ENCODE peak calls at places on chromosomes 11 and 22, in four cellular contexts. One of them, this sample, is unnamed.

GRCh38 chr22:25582946-25583345 is 18.5 kb downstream of the GRK3 start:
- DNase-seq in fibroblast of lung: peak; percentile 67
- DNase-seq in endodermal cell: no peak
- DNase-seq in Panc1: no peak
- DNase-seq in this sample: peak; percentile 23

GRCh38 chr11:77799338-77799737 is 21.2 kb downstream of the RSF1 start:
- DNase-seq in endodermal cell: no peak
- DNase-seq in fibroblast of lung: no peak
- DNase-seq in Panc1: no peak
- DNase-seq in this sample: peak; percentile 34

GRCh38 chr11:77082838-77083552 is 16.2 kb downstream of the CAPN5 start:
- DNase-seq in Panc1: no peak
- DNase-seq in endodermal cell: no peak
- DNase-seq in fibroblast of lung: peak; percentile 25
- DNase-seq in this sample: no peak

GRCh38 chr11:27282141-27282590 is 80.8 kb downstream of the CCDC34 start:
- DNase-seq in fibroblast of lung: peak; percentile 100
- DNase-seq in endodermal cell: no peak
- DNase-seq in Panc1: no peak
- DNase-seq in this sample: no peak

GRCh38 chr11:104091281-104092071 is 55.0 kb downstream of the DDI1 start:
- DNase-seq in Panc1: no peak
- DNase-seq in endodermal cell: no peak
- DNase-seq in fibroblast of lung: peak; percentile 40
- DNase-seq in this sample: no peak

GRCh38 chr11:95266751-95267374 is 35.9 kb upstream of the SESN3 start:
- DNase-seq in endodermal cell: no peak
- DNase-seq in Panc1: no peak
- DNase-seq in fibroblast of lung: peak; percentile 41
- DNase-seq in this sample: peak; percentile 24

GRCh38 chr11:114832532-114833125 is 154.3 kb downstream of the NXPE2 start:
- DNase-seq in Panc1: no peak
- DNase-seq in fibroblast of lung: no peak
- DNase-seq in endodermal cell: no peak
- DNase-seq in this sample: peak; percentile 19

GRCh38 chr11:27392715-27393114 is 29.7 kb upstream of the CCDC34 start:
- DNase-seq in Panc1: no peak
- DNase-seq in fibroblast of lung: peak; percentile 95
- DNase-seq in endodermal cell: no peak
- DNase-seq in this sample: peak; percentile 94

GRCh38 chr22:22552630-22553029 is 6.4 kb downstream of the PRAME start:
- DNase-seq in fibroblast of lung: no peak
- DNase-seq in endodermal cell: peak; percentile 82
- DNase-seq in Panc1: no peak
- DNase-seq in this sample: peak; percentile 11

GRCh38 chr11:122180435-122180834 is 64.4 kb upstream of the BLID start:
- DNase-seq in Panc1: peak; percentile 95
- DNase-seq in endodermal cell: no peak
- DNase-seq in fibroblast of lung: peak; percentile 98
- DNase-seq in this sample: no peak

GRCh38 chr11:12090761-12091261 is 19.6 kb upstream of the MICAL2 start:
- DNase-seq in fibroblast of lung: no peak
- DNase-seq in endodermal cell: no peak
- DNase-seq in Panc1: no peak
- DNase-seq in this sample: no peak

GRCh38 chr11:86440843-86441242 is 66.2 kb downstream of the CCDC81 start:
- DNase-seq in endodermal cell: no peak
- DNase-seq in Panc1: no peak
- DNase-seq in fibroblast of lung: peak; percentile 53
- DNase-seq in this sample: no peak

GRCh38 chr11:19594326-19594725 is 118.3 kb upstream of the NAV2 start:
- DNase-seq in Panc1: no peak
- DNase-seq in endodermal cell: no peak
- DNase-seq in fibroblast of lung: no peak
- DNase-seq in this sample: no peak

GRCh38 chr11:28072321-28072720 is 35.6 kb downstream of the KIF18A start:
- DNase-seq in Panc1: no peak
- DNase-seq in fibroblast of lung: peak; percentile 50
- DNase-seq in endodermal cell: no peak
- DNase-seq in this sample: peak; percentile 68

GRCh38 chr11:100719362-100719761 is 32.3 kb downstream of the ARHGAP42 start:
- DNase-seq in fibroblast of lung: peak; percentile 54
- DNase-seq in endodermal cell: peak; percentile 78
- DNase-seq in Panc1: no peak
- DNase-seq in this sample: peak; percentile 26

GRCh38 chr22:39431216-39431801 is 25.5 kb upstream of the MGAT3 start:
- DNase-seq in fibroblast of lung: no peak
- DNase-seq in endodermal cell: no peak
- DNase-seq in Panc1: no peak
- DNase-seq in this sample: no peak

GRCh38 chr22:29710922-29711593 is 8.7 kb upstream of the CABP7 start:
- DNase-seq in fibroblast of lung: no peak
- DNase-seq in endodermal cell: no peak
- DNase-seq in Panc1: no peak
- DNase-seq in this sample: no peak

GRCh38 chr11:65584723-65585171 is 8.9 kb downstream of the EHBP1L1 start:
- DNase-seq in Panc1: no peak
- DNase-seq in endodermal cell: peak; percentile 66
- DNase-seq in fibroblast of lung: no peak
- DNase-seq in this sample: no peak

GRCh38 chr22:23223566-23224317 is 43.4 kb downstream of the BCR start:
- DNase-seq in fibroblast of lung: no peak
- DNase-seq in endodermal cell: no peak
- DNase-seq in Panc1: no peak
- DNase-seq in this sample: no peak

GRCh38 chr11:46694095-46694494 is 6.3 kb downstream of the ARHGAP1 start:
- DNase-seq in fibroblast of lung: no peak
- DNase-seq in endodermal cell: no peak
- DNase-seq in Panc1: no peak
- DNase-seq in this sample: no peak
- H3K27ac ChIP-seq in fibroblast of lung: peak overlapping the region; percentile 66
- H3K27ac ChIP-seq in endodermal cell: no peak overlapping the region
- H3K27ac ChIP-seq in Panc1: no peak overlapping the region
- H3K27ac ChIP-seq in this sample: no peak overlapping the region

GRCh38 chr22:27723708-27724107 is 77.8 kb downstream of the MN1 start:
- DNase-seq in endodermal cell: no peak
- DNase-seq in fibroblast of lung: no peak
- DNase-seq in Panc1: no peak
- DNase-seq in this sample: no peak
- H3K27ac ChIP-seq in endodermal cell: no peak overlapping the region
- H3K27ac ChIP-seq in fibroblast of lung: no peak overlapping the region
- H3K27ac ChIP-seq in Panc1: no peak overlapping the region
- H3K27ac ChIP-seq in this sample: no peak overlapping the region

GRCh38 chr11:108474664-108475485 is 7.5 kb upstream of the C11orf65 start:
- DNase-seq in fibroblast of lung: no peak
- DNase-seq in Panc1: no peak
- DNase-seq in endodermal cell: no peak
- DNase-seq in this sample: no peak
- H3K27ac ChIP-seq in fibroblast of lung: no peak overlapping the region
- H3K27ac ChIP-seq in Panc1: no peak overlapping the region
- H3K27ac ChIP-seq in endodermal cell: no peak overlapping the region
- H3K27ac ChIP-seq in this sample: no peak overlapping the region

DNA sequence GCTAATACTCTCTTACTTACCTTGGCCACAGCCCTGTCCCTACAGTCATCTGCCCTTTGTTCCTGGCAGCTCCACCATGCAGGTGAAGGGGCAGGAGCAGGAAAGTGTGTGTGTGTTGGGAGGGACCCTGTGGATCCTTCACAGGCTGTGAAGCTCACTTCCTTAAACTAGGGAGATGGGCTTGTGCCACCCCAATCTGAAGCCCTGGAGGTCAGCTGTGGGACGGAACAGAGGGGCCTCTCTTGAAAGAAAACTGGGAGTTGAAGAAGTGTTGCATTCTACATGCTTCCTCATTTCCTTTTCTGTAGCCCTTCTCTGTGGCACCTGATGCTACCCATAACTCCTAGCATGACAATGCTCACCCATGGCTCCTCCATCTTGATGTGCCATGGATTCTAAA is 11.7 kb downstream of the FADS1 start:
- DNase-seq in Panc1: no peak
- DNase-seq in fibroblast of lung: no peak
- DNase-seq in endodermal cell: no peak
- DNase-seq in this sample: no peak
- H3K27ac ChIP-seq in Panc1: no peak overlapping the region
- H3K27ac ChIP-seq in fibroblast of lung: no peak overlapping the region
- H3K27ac ChIP-seq in endodermal cell: no peak overlapping the region
- H3K27ac ChIP-seq in this sample: no peak overlapping the region

GRCh38 chr22:17961443-17961729 is 63.0 kb downstream of the MICAL3 start:
- DNase-seq in Panc1: no peak
- DNase-seq in endodermal cell: no peak
- DNase-seq in fibroblast of lung: no peak
- DNase-seq in this sample: no peak
- H3K27ac ChIP-seq in Panc1: no peak overlapping the region
- H3K27ac ChIP-seq in endodermal cell: peak overlapping the region; percentile 51
- H3K27ac ChIP-seq in fibroblast of lung: no peak overlapping the region
- H3K27ac ChIP-seq in this sample: no peak overlapping the region

GRCh38 chr11:72789493-72790131 is 4.2 kb downstream of the STARD10 start:
- DNase-seq in endodermal cell: no peak
- DNase-seq in Panc1: no peak
- DNase-seq in fibroblast of lung: peak; percentile 72
- DNase-seq in this sample: peak; percentile 61
- H3K27ac ChIP-seq in endodermal cell: no peak overlapping the region
- H3K27ac ChIP-seq in Panc1: no peak overlapping the region
- H3K27ac ChIP-seq in fibroblast of lung: no peak overlapping the region
- H3K27ac ChIP-seq in this sample: peak overlapping the region; percentile 84

GRCh38 chr22:38018938-38019827 is 34.8 kb upstream of the SOX10 start:
- DNase-seq in Panc1: no peak
- DNase-seq in endodermal cell: no peak
- DNase-seq in fibroblast of lung: no peak
- DNase-seq in this sample: no peak
- H3K27ac ChIP-seq in Panc1: no peak overlapping the region
- H3K27ac ChIP-seq in endodermal cell: no peak overlapping the region
- H3K27ac ChIP-seq in fibroblast of lung: no peak overlapping the region
- H3K27ac ChIP-seq in this sample: no peak overlapping the region

GRCh38 chr22:38251355-38251720 is 21.5 kb downstream of the TMEM184B start:
- DNase-seq in endodermal cell: no peak
- DNase-seq in Panc1: no peak
- DNase-seq in fibroblast of lung: no peak
- DNase-seq in this sample: no peak
- H3K27ac ChIP-seq in endodermal cell: no peak overlapping the region
- H3K27ac ChIP-seq in Panc1: no peak overlapping the region
- H3K27ac ChIP-seq in fibroblast of lung: no peak overlapping the region
- H3K27ac ChIP-seq in this sample: no peak overlapping the region

DNA sequence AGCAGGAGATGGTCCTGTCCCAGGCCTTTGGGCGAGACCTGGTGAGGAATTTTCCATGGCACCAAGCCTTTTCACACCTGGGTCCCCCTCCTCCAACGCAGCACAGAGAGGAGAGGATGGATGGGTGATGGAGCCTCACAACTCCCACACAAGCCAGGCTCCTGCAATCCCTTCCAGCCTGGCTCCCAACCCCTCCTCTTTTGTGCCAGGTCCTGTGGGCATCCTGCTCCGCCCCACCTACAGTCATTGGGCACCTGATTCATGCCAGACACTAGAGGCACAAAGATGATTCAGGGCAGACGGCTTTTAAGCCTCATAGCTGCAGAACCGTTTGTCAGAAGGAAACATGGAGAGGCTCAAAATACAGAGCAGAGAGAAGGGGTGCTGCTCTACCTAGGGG is 16.1 kb upstream of the MYRF start:
- DNase-seq in Panc1: no peak
- DNase-seq in fibroblast of lung: no peak
- DNase-seq in endodermal cell: no peak
- DNase-seq in this sample: no peak
- H3K27ac ChIP-seq in Panc1: no peak overlapping the region
- H3K27ac ChIP-seq in fibroblast of lung: no peak overlapping the region
- H3K27ac ChIP-seq in endodermal cell: no peak overlapping the region
- H3K27ac ChIP-seq in this sample: no peak overlapping the region

This sample was measured in cardiac muscle cell.